ENCODE peak calls at places on chromosome 18, in seven cellular contexts. One of them, this sample, is unnamed.

GRCh38 chr18:35267161-35267651 is 22.8 kb downstream of the ZSCAN30 start:
- DNase-seq in OCI-LY7: no peak
- DNase-seq in HTR-8/SVneo: no peak
- DNase-seq in upper lobe of right lung: peak; percentile 90
- DNase-seq in GM12892: no peak
- DNase-seq in PC-3: no peak
- DNase-seq in G401: peak; percentile 72
- DNase-seq in this sample: no peak

GRCh38 chr18:64566461-64566860 is 417.6 kb upstream of the LINC00305 start:
- DNase-seq in GM12892: no peak
- DNase-seq in HTR-8/SVneo: no peak
- DNase-seq in upper lobe of right lung: no peak
- DNase-seq in G401: no peak
- DNase-seq in OCI-LY7: no peak
- DNase-seq in PC-3: peak; percentile 37
- DNase-seq in this sample: no peak

GRCh38 chr18:3721771-3722661 is 272.0 kb downstream of the TGIF1 start:
- DNase-seq in upper lobe of right lung: no peak
- DNase-seq in G401: peak; percentile 61
- DNase-seq in GM12892: no peak
- DNase-seq in PC-3: no peak
- DNase-seq in HTR-8/SVneo: no peak
- DNase-seq in OCI-LY7: no peak
- DNase-seq in this sample: no peak

GRCh38 chr18:8116346-8117007 is 492.8 kb upstream of the RAB12 start:
- DNase-seq in PC-3: peak; percentile 93
- DNase-seq in G401: no peak
- DNase-seq in HTR-8/SVneo: peak; percentile 13
- DNase-seq in upper lobe of right lung: no peak
- DNase-seq in GM12892: no peak
- DNase-seq in OCI-LY7: no peak
- DNase-seq in this sample: peak; percentile 48

GRCh38 chr18:58645398-58645797 is 16.5 kb upstream of the ALPK2 start:
- DNase-seq in OCI-LY7: no peak
- DNase-seq in HTR-8/SVneo: no peak
- DNase-seq in upper lobe of right lung: no peak
- DNase-seq in GM12892: no peak
- DNase-seq in PC-3: no peak
- DNase-seq in G401: no peak
- DNase-seq in this sample: no peak

GRCh38 chr18:12013186-12013916 is 32.0 kb downstream of the IMPA2 start:
- DNase-seq in PC-3: no peak
- DNase-seq in GM12892: no peak
- DNase-seq in HTR-8/SVneo: no peak
- DNase-seq in OCI-LY7: no peak
- DNase-seq in upper lobe of right lung: no peak
- DNase-seq in G401: no peak
- DNase-seq in this sample: no peak

GRCh38 chr18:61596296-61596695 is 263.1 kb downstream of the CDH20 start:
- DNase-seq in OCI-LY7: no peak
- DNase-seq in GM12892: no peak
- DNase-seq in PC-3: no peak
- DNase-seq in HTR-8/SVneo: no peak
- DNase-seq in upper lobe of right lung: no peak
- DNase-seq in G401: no peak
- DNase-seq in this sample: no peak

GRCh38 chr18:12308386-12309100 is 502 bp downstream of the TUBB6 start:
- DNase-seq in OCI-LY7: no peak
- DNase-seq in GM12892: peak; percentile 60
- DNase-seq in upper lobe of right lung: peak; percentile 91
- DNase-seq in G401: no peak
- DNase-seq in PC-3: peak; percentile 81
- DNase-seq in HTR-8/SVneo: peak; percentile 61
- DNase-seq in this sample: peak; percentile 83

GRCh38 chr18:46343940-46344372 is 239.8 kb downstream of the HAUS1 start:
- DNase-seq in PC-3: peak; percentile 46
- DNase-seq in G401: peak; percentile 12
- DNase-seq in HTR-8/SVneo: no peak
- DNase-seq in upper lobe of right lung: peak; percentile 65
- DNase-seq in GM12892: peak; percentile 51
- DNase-seq in OCI-LY7: peak; percentile 79
- DNase-seq in this sample: no peak

GRCh38 chr18:58891753-58892152 is 27.1 kb downstream of the ZNF532 start:
- DNase-seq in PC-3: no peak
- DNase-seq in HTR-8/SVneo: no peak
- DNase-seq in OCI-LY7: no peak
- DNase-seq in G401: no peak
- DNase-seq in GM12892: no peak
- DNase-seq in upper lobe of right lung: no peak
- DNase-seq in this sample: no peak

GRCh38 chr18:3111523-3112240 is 98.7 kb upstream of the LPIN2 start:
- DNase-seq in G401: no peak
- DNase-seq in GM12892: no peak
- DNase-seq in OCI-LY7: no peak
- DNase-seq in HTR-8/SVneo: no peak
- DNase-seq in PC-3: no peak
- DNase-seq in upper lobe of right lung: no peak
- DNase-seq in this sample: no peak

GRCh38 chr18:4068552-4069158 is 386.5 kb downstream of the DLGAP1 start:
- DNase-seq in G401: peak; percentile 78
- DNase-seq in GM12892: no peak
- DNase-seq in HTR-8/SVneo: peak; percentile 20
- DNase-seq in OCI-LY7: peak; percentile 67
- DNase-seq in upper lobe of right lung: no peak
- DNase-seq in PC-3: peak; percentile 62
- DNase-seq in this sample: peak; percentile 9

GRCh38 chr18:45359275-45360009 is 255.8 kb upstream of the SLC14A2 start:
- DNase-seq in upper lobe of right lung: no peak
- DNase-seq in GM12892: no peak
- DNase-seq in OCI-LY7: no peak
- DNase-seq in HTR-8/SVneo: no peak
- DNase-seq in G401: peak; percentile 41
- DNase-seq in PC-3: no peak
- DNase-seq in this sample: no peak

GRCh38 chr18:63119647-63120046 is 199.9 kb downstream of the BCL2 start:
- DNase-seq in PC-3: peak; percentile 39
- DNase-seq in HTR-8/SVneo: peak; percentile 23
- DNase-seq in upper lobe of right lung: no peak
- DNase-seq in GM12892: no peak
- DNase-seq in G401: peak; percentile 39
- DNase-seq in OCI-LY7: no peak
- DNase-seq in this sample: peak; percentile 13

GRCh38 chr18:24600076-24600654 is 139.7 kb downstream of the HRH4 start:
- DNase-seq in PC-3: peak; percentile 69
- DNase-seq in GM12892: peak; percentile 2
- DNase-seq in upper lobe of right lung: no peak
- DNase-seq in OCI-LY7: peak; percentile 66
- DNase-seq in HTR-8/SVneo: peak; percentile 22
- DNase-seq in G401: peak; percentile 92
- DNase-seq in this sample: no peak

GRCh38 chr18:65725421-65726050 is 25.3 kb upstream of the CDH7 start:
- DNase-seq in GM12892: no peak
- DNase-seq in HTR-8/SVneo: no peak
- DNase-seq in PC-3: peak; percentile 73
- DNase-seq in G401: peak; percentile 87
- DNase-seq in upper lobe of right lung: peak; percentile 63
- DNase-seq in OCI-LY7: no peak
- DNase-seq in this sample: no peak

GRCh38 chr18:49041677-49042570 is 91.2 kb upstream of the SMAD7 start:
- DNase-seq in GM12892: no peak
- DNase-seq in PC-3: peak; percentile 46
- DNase-seq in OCI-LY7: peak; percentile 68
- DNase-seq in G401: peak; percentile 79
- DNase-seq in HTR-8/SVneo: no peak
- DNase-seq in upper lobe of right lung: no peak
- DNase-seq in this sample: no peak

GRCh38 chr18:35983147-35983546 is 10.7 kb downstream of the RMP24 start:
- DNase-seq in HTR-8/SVneo: no peak
- DNase-seq in OCI-LY7: no peak
- DNase-seq in GM12892: no peak
- DNase-seq in upper lobe of right lung: no peak
- DNase-seq in PC-3: no peak
- DNase-seq in G401: no peak
- DNase-seq in this sample: no peak

GRCh38 chr18:77067315-77068061 is 65.1 kb downstream of the MBP start:
- DNase-seq in G401: no peak
- DNase-seq in HTR-8/SVneo: peak; percentile 35
- DNase-seq in GM12892: no peak
- DNase-seq in OCI-LY7: no peak
- DNase-seq in upper lobe of right lung: peak; percentile 86
- DNase-seq in PC-3: peak; percentile 86
- DNase-seq in this sample: peak; percentile 84

GRCh38 chr18:5455644-5456043 is 88.2 kb downstream of the EPB41L3 start:
- DNase-seq in G401: peak; percentile 77
- DNase-seq in HTR-8/SVneo: peak; percentile 9
- DNase-seq in upper lobe of right lung: no peak
- DNase-seq in OCI-LY7: no peak
- DNase-seq in PC-3: peak; percentile 40
- DNase-seq in GM12892: no peak
- DNase-seq in this sample: no peak

GRCh38 chr18:59957957-59958356 is 58.2 kb downstream of the PMAIP1 start:
- DNase-seq in HTR-8/SVneo: peak; percentile 37
- DNase-seq in OCI-LY7: peak; percentile 79
- DNase-seq in upper lobe of right lung: no peak
- DNase-seq in G401: peak; percentile 42
- DNase-seq in PC-3: peak; percentile 74
- DNase-seq in GM12892: no peak
- DNase-seq in this sample: peak; percentile 32

GRCh38 chr18:75478996-75479870 is 51.7 kb upstream of the SMIM21 start:
- DNase-seq in upper lobe of right lung: no peak
- DNase-seq in GM12892: no peak
- DNase-seq in PC-3: peak; percentile 73
- DNase-seq in G401: peak; percentile 55
- DNase-seq in HTR-8/SVneo: peak; percentile 22
- DNase-seq in OCI-LY7: peak; percentile 24
- DNase-seq in this sample: no peak

GRCh38 chr18:25921677-25922421 is 168.6 kb downstream of the SS18 start:
- DNase-seq in upper lobe of right lung: no peak
- DNase-seq in G401: no peak
- DNase-seq in PC-3: peak; percentile 60
- DNase-seq in GM12892: peak; percentile 34
- DNase-seq in HTR-8/SVneo: peak; percentile 10
- DNase-seq in OCI-LY7: peak; percentile 73
- DNase-seq in this sample: no peak

GRCh38 chr18:74522635-74523548 is 11.4 kb upstream of the CNDP1 start:
- DNase-seq in HTR-8/SVneo: no peak
- DNase-seq in G401: no peak
- DNase-seq in OCI-LY7: no peak
- DNase-seq in GM12892: no peak
- DNase-seq in PC-3: no peak
- DNase-seq in upper lobe of right lung: peak; percentile 57
- DNase-seq in this sample: no peak

GRCh38 chr18:21686282-21687105 is 18.1 kb downstream of the ABHD3 start:
- DNase-seq in OCI-LY7: no peak
- DNase-seq in PC-3: no peak
- DNase-seq in G401: no peak
- DNase-seq in HTR-8/SVneo: no peak
- DNase-seq in GM12892: no peak
- DNase-seq in upper lobe of right lung: no peak
- DNase-seq in this sample: no peak

GRCh38 chr18:42086288-42086687 is 131.3 kb downstream of the PIK3C3 start:
- DNase-seq in OCI-LY7: no peak
- DNase-seq in upper lobe of right lung: no peak
- DNase-seq in G401: no peak
- DNase-seq in PC-3: peak; percentile 22
- DNase-seq in GM12892: no peak
- DNase-seq in HTR-8/SVneo: no peak
- DNase-seq in this sample: no peak

GRCh38 chr18:25669741-25670140 is 317.8 kb upstream of the ZNF521 start:
- DNase-seq in PC-3: no peak
- DNase-seq in OCI-LY7: no peak
- DNase-seq in G401: no peak
- DNase-seq in upper lobe of right lung: no peak
- DNase-seq in GM12892: no peak
- DNase-seq in HTR-8/SVneo: no peak
- DNase-seq in this sample: no peak

GRCh38 chr18:9535430-9535972 is 60.2 kb downstream of the RALBP1 start:
- DNase-seq in G401: peak; percentile 60
- DNase-seq in PC-3: peak; percentile 24
- DNase-seq in GM12892: no peak
- DNase-seq in HTR-8/SVneo: no peak
- DNase-seq in OCI-LY7: no peak
- DNase-seq in upper lobe of right lung: no peak
- DNase-seq in this sample: no peak

This sample was measured in MG63.